ENCODE peak calls at places on chromosomes 13 and 19, in six cellular contexts. One of them, this sample, is unnamed.

GRCh38 chr13:97122381-97122996 is 99.6 kb upstream of the MBNL2 start:
- DNase-seq in tibial artery: no peak
- DNase-seq in Peyer's patch: no peak
- DNase-seq in activated CD4-positive, alpha-beta memory T cell treated with anti-CD3 and anti-CD28 coated beads, Interleukin-2, amount 10 ng/mL, durations not matched to agents 7 days and 5 days: no peak
- DNase-seq in NCI-H2081: no peak
- DNase-seq in cardiac muscle cell: no peak
- DNase-seq in this sample: no peak

GRCh38 chr13:111488466-111489132 is 168.2 kb downstream of the TEX29 start:
- DNase-seq in tibial artery: no peak
- DNase-seq in Peyer's patch: no peak
- DNase-seq in activated CD4-positive, alpha-beta memory T cell treated with anti-CD3 and anti-CD28 coated beads, Interleukin-2, amount 10 ng/mL, durations not matched to agents 7 days and 5 days: no peak
- DNase-seq in NCI-H2081: no peak
- DNase-seq in cardiac muscle cell: no peak
- DNase-seq in this sample: no peak

GRCh38 chr19:40217921-40218890 is at the start of gene TTC9B:
- DNase-seq in tibial artery: no peak
- DNase-seq in Peyer's patch: no peak
- DNase-seq in activated CD4-positive, alpha-beta memory T cell treated with anti-CD3 and anti-CD28 coated beads, Interleukin-2, amount 10 ng/mL, durations not matched to agents 7 days and 5 days: peak; percentile 52
- DNase-seq in NCI-H2081: no peak
- DNase-seq in cardiac muscle cell: peak; percentile 71
- DNase-seq in this sample: no peak

GRCh38 chr19:41997851-41998229 is 3.8 kb upstream of the ATP1A3 start:
- DNase-seq in tibial artery: no peak
- DNase-seq in Peyer's patch: no peak
- DNase-seq in activated CD4-positive, alpha-beta memory T cell treated with anti-CD3 and anti-CD28 coated beads, Interleukin-2, amount 10 ng/mL, durations not matched to agents 7 days and 5 days: no peak
- DNase-seq in NCI-H2081: no peak
- DNase-seq in cardiac muscle cell: no peak
- DNase-seq in this sample: no peak

GRCh38 chr13:109297628-109298027 is 488.8 kb downstream of the IRS2 start:
- DNase-seq in tibial artery: no peak
- DNase-seq in Peyer's patch: no peak
- DNase-seq in activated CD4-positive, alpha-beta memory T cell treated with anti-CD3 and anti-CD28 coated beads, Interleukin-2, amount 10 ng/mL, durations not matched to agents 7 days and 5 days: no peak
- DNase-seq in NCI-H2081: no peak
- DNase-seq in cardiac muscle cell: no peak
- DNase-seq in this sample: no peak

GRCh38 chr19:12778020-12778904 is 2.9 kb upstream of the HOOK2 start:
- DNase-seq in tibial artery: peak; percentile 88
- DNase-seq in Peyer's patch: peak; percentile 70
- DNase-seq in activated CD4-positive, alpha-beta memory T cell treated with anti-CD3 and anti-CD28 coated beads, Interleukin-2, amount 10 ng/mL, durations not matched to agents 7 days and 5 days: peak; percentile 57
- DNase-seq in NCI-H2081: peak; percentile 91
- DNase-seq in cardiac muscle cell: peak; percentile 73
- DNase-seq in this sample: peak; percentile 90

GRCh38 chr13:68304287-68304893 is 1074.3 kb upstream of the PCDH9 start:
- DNase-seq in tibial artery: no peak
- DNase-seq in Peyer's patch: no peak
- DNase-seq in activated CD4-positive, alpha-beta memory T cell treated with anti-CD3 and anti-CD28 coated beads, Interleukin-2, amount 10 ng/mL, durations not matched to agents 7 days and 5 days: no peak
- DNase-seq in NCI-H2081: peak; percentile 21
- DNase-seq in cardiac muscle cell: peak; percentile 51
- DNase-seq in this sample: no peak

GRCh38 chr13:84609716-84610115 is 727.4 kb upstream of the SLITRK1 start:
- DNase-seq in tibial artery: no peak
- DNase-seq in Peyer's patch: no peak
- DNase-seq in activated CD4-positive, alpha-beta memory T cell treated with anti-CD3 and anti-CD28 coated beads, Interleukin-2, amount 10 ng/mL, durations not matched to agents 7 days and 5 days: no peak
- DNase-seq in NCI-H2081: no peak
- DNase-seq in cardiac muscle cell: no peak
- DNase-seq in this sample: no peak

GRCh38 chr13:46884531-46884930 is 12.3 kb downstream of the HTR2A start:
- DNase-seq in tibial artery: no peak
- DNase-seq in Peyer's patch: no peak
- DNase-seq in activated CD4-positive, alpha-beta memory T cell treated with anti-CD3 and anti-CD28 coated beads, Interleukin-2, amount 10 ng/mL, durations not matched to agents 7 days and 5 days: no peak
- DNase-seq in NCI-H2081: no peak
- DNase-seq in cardiac muscle cell: no peak
- DNase-seq in this sample: no peak

GRCh38 chr13:71729441-71729840 is 137.6 kb downstream of the DACH1 start:
- DNase-seq in tibial artery: no peak
- DNase-seq in Peyer's patch: no peak
- DNase-seq in activated CD4-positive, alpha-beta memory T cell treated with anti-CD3 and anti-CD28 coated beads, Interleukin-2, amount 10 ng/mL, durations not matched to agents 7 days and 5 days: no peak
- DNase-seq in NCI-H2081: no peak
- DNase-seq in cardiac muscle cell: no peak
- DNase-seq in this sample: no peak

GRCh38 chr13:28493740-28494536 is 990 bp downstream of the FLT1 start:
- DNase-seq in tibial artery: no peak
- DNase-seq in Peyer's patch: no peak
- DNase-seq in activated CD4-positive, alpha-beta memory T cell treated with anti-CD3 and anti-CD28 coated beads, Interleukin-2, amount 10 ng/mL, durations not matched to agents 7 days and 5 days: no peak
- DNase-seq in NCI-H2081: no peak
- DNase-seq in cardiac muscle cell: peak; percentile 61
- DNase-seq in this sample: no peak

GRCh38 chr13:77002590-77003190 is 10.8 kb downstream of the CLN5 start:
- DNase-seq in tibial artery: no peak
- DNase-seq in Peyer's patch: no peak
- DNase-seq in activated CD4-positive, alpha-beta memory T cell treated with anti-CD3 and anti-CD28 coated beads, Interleukin-2, amount 10 ng/mL, durations not matched to agents 7 days and 5 days: no peak
- DNase-seq in NCI-H2081: peak; percentile 35
- DNase-seq in cardiac muscle cell: peak; percentile 28
- DNase-seq in this sample: no peak

GRCh38 chr13:106649495-106649894 is 81.6 kb upstream of the ARGLU1 start:
- DNase-seq in tibial artery: no peak
- DNase-seq in Peyer's patch: no peak
- DNase-seq in activated CD4-positive, alpha-beta memory T cell treated with anti-CD3 and anti-CD28 coated beads, Interleukin-2, amount 10 ng/mL, durations not matched to agents 7 days and 5 days: no peak
- DNase-seq in NCI-H2081: no peak
- DNase-seq in cardiac muscle cell: no peak
- DNase-seq in this sample: no peak

GRCh38 chr13:28753946-28754345 is 35.2 kb upstream of the SLC46A3 start:
- DNase-seq in tibial artery: no peak
- DNase-seq in Peyer's patch: no peak
- DNase-seq in activated CD4-positive, alpha-beta memory T cell treated with anti-CD3 and anti-CD28 coated beads, Interleukin-2, amount 10 ng/mL, durations not matched to agents 7 days and 5 days: no peak
- DNase-seq in NCI-H2081: no peak
- DNase-seq in cardiac muscle cell: no peak
- DNase-seq in this sample: no peak

GRCh38 chr13:110480161-110480560 is 81.4 kb downstream of the RAB20 start:
- DNase-seq in tibial artery: no peak
- DNase-seq in Peyer's patch: no peak
- DNase-seq in activated CD4-positive, alpha-beta memory T cell treated with anti-CD3 and anti-CD28 coated beads, Interleukin-2, amount 10 ng/mL, durations not matched to agents 7 days and 5 days: no peak
- DNase-seq in NCI-H2081: no peak
- DNase-seq in cardiac muscle cell: no peak
- DNase-seq in this sample: no peak

GRCh38 chr13:111531505-111531904 is 211.1 kb downstream of the TEX29 start:
- DNase-seq in tibial artery: no peak
- DNase-seq in Peyer's patch: no peak
- DNase-seq in activated CD4-positive, alpha-beta memory T cell treated with anti-CD3 and anti-CD28 coated beads, Interleukin-2, amount 10 ng/mL, durations not matched to agents 7 days and 5 days: no peak
- DNase-seq in NCI-H2081: peak; percentile 75
- DNase-seq in cardiac muscle cell: peak; percentile 11
- DNase-seq in this sample: no peak

GRCh38 chr19:19433666-19434213 is 28.3 kb downstream of the GATAD2A start:
- DNase-seq in tibial artery: no peak
- DNase-seq in Peyer's patch: no peak
- DNase-seq in activated CD4-positive, alpha-beta memory T cell treated with anti-CD3 and anti-CD28 coated beads, Interleukin-2, amount 10 ng/mL, durations not matched to agents 7 days and 5 days: no peak
- DNase-seq in NCI-H2081: no peak
- DNase-seq in cardiac muscle cell: no peak
- DNase-seq in this sample: no peak

GRCh38 chr19:6501740-6502648 is at the start of gene TUBB4A:
- DNase-seq in tibial artery: no peak
- DNase-seq in Peyer's patch: peak; percentile 57
- DNase-seq in activated CD4-positive, alpha-beta memory T cell treated with anti-CD3 and anti-CD28 coated beads, Interleukin-2, amount 10 ng/mL, durations not matched to agents 7 days and 5 days: peak; percentile 50
- DNase-seq in NCI-H2081: no peak
- DNase-seq in cardiac muscle cell: peak; percentile 63
- DNase-seq in this sample: no peak

GRCh38 chr19:32866564-32867265 is 2.9 kb downstream of the SLC7A9 start:
- DNase-seq in tibial artery: peak; percentile 31
- DNase-seq in Peyer's patch: no peak
- DNase-seq in activated CD4-positive, alpha-beta memory T cell treated with anti-CD3 and anti-CD28 coated beads, Interleukin-2, amount 10 ng/mL, durations not matched to agents 7 days and 5 days: no peak
- DNase-seq in NCI-H2081: no peak
- DNase-seq in cardiac muscle cell: no peak
- DNase-seq in this sample: no peak

GRCh38 chr13:53151692-53152421 is 123.2 kb downstream of the OLFM4 start:
- DNase-seq in tibial artery: no peak
- DNase-seq in Peyer's patch: no peak
- DNase-seq in activated CD4-positive, alpha-beta memory T cell treated with anti-CD3 and anti-CD28 coated beads, Interleukin-2, amount 10 ng/mL, durations not matched to agents 7 days and 5 days: peak; percentile 32
- DNase-seq in NCI-H2081: peak; percentile 62
- DNase-seq in cardiac muscle cell: peak; percentile 85
- DNase-seq in this sample: no peak

GRCh38 chr19:6723108-6723618 is 2.7 kb upstream of the C3 start:
- DNase-seq in tibial artery: no peak
- DNase-seq in Peyer's patch: no peak
- DNase-seq in activated CD4-positive, alpha-beta memory T cell treated with anti-CD3 and anti-CD28 coated beads, Interleukin-2, amount 10 ng/mL, durations not matched to agents 7 days and 5 days: no peak
- DNase-seq in NCI-H2081: no peak
- DNase-seq in cardiac muscle cell: no peak
- DNase-seq in this sample: no peak

GRCh38 chr13:48633695-48634094 is 20.0 kb upstream of the CYSLTR2 start:
- DNase-seq in tibial artery: no peak
- DNase-seq in Peyer's patch: no peak
- DNase-seq in activated CD4-positive, alpha-beta memory T cell treated with anti-CD3 and anti-CD28 coated beads, Interleukin-2, amount 10 ng/mL, durations not matched to agents 7 days and 5 days: no peak
- DNase-seq in NCI-H2081: no peak
- DNase-seq in cardiac muscle cell: no peak
- DNase-seq in this sample: no peak

GRCh38 chr19:39007096-39007495 is 25.3 kb downstream of the FBXO27 start:
- DNase-seq in tibial artery: no peak
- DNase-seq in Peyer's patch: no peak
- DNase-seq in activated CD4-positive, alpha-beta memory T cell treated with anti-CD3 and anti-CD28 coated beads, Interleukin-2, amount 10 ng/mL, durations not matched to agents 7 days and 5 days: no peak
- DNase-seq in NCI-H2081: no peak
- DNase-seq in cardiac muscle cell: no peak
- DNase-seq in this sample: no peak

GRCh38 chr19:30682576-30683536 is 310.7 kb downstream of the ZNF536 start:
- DNase-seq in tibial artery: peak; percentile 76
- DNase-seq in Peyer's patch: peak; percentile 32
- DNase-seq in activated CD4-positive, alpha-beta memory T cell treated with anti-CD3 and anti-CD28 coated beads, Interleukin-2, amount 10 ng/mL, durations not matched to agents 7 days and 5 days: peak; percentile 48
- DNase-seq in NCI-H2081: peak; percentile 40
- DNase-seq in cardiac muscle cell: peak; percentile 81
- DNase-seq in this sample: peak; percentile 81

GRCh38 chr19:6228523-6229215 is 51.1 kb downstream of the MLLT1 start:
- DNase-seq in tibial artery: no peak
- DNase-seq in Peyer's patch: no peak
- DNase-seq in activated CD4-positive, alpha-beta memory T cell treated with anti-CD3 and anti-CD28 coated beads, Interleukin-2, amount 10 ng/mL, durations not matched to agents 7 days and 5 days: no peak
- DNase-seq in NCI-H2081: no peak
- DNase-seq in cardiac muscle cell: no peak
- DNase-seq in this sample: no peak

GRCh38 chr13:32751340-32751739 is 165.1 kb downstream of the PDS5B start:
- DNase-seq in tibial artery: no peak
- DNase-seq in Peyer's patch: no peak
- DNase-seq in activated CD4-positive, alpha-beta memory T cell treated with anti-CD3 and anti-CD28 coated beads, Interleukin-2, amount 10 ng/mL, durations not matched to agents 7 days and 5 days: no peak
- DNase-seq in NCI-H2081: no peak
- DNase-seq in cardiac muscle cell: no peak
- DNase-seq in this sample: no peak

GRCh38 chr13:67235265-67235664 is 5.1 kb upstream of the PCDH9 start:
- DNase-seq in tibial artery: no peak
- DNase-seq in Peyer's patch: no peak
- DNase-seq in activated CD4-positive, alpha-beta memory T cell treated with anti-CD3 and anti-CD28 coated beads, Interleukin-2, amount 10 ng/mL, durations not matched to agents 7 days and 5 days: no peak
- DNase-seq in NCI-H2081: no peak
- DNase-seq in cardiac muscle cell: no peak
- DNase-seq in this sample: no peak

GRCh38 chr13:100525453-100526298 is 62.9 kb downstream of the GGACT start:
- DNase-seq in tibial artery: no peak
- DNase-seq in Peyer's patch: no peak
- DNase-seq in activated CD4-positive, alpha-beta memory T cell treated with anti-CD3 and anti-CD28 coated beads, Interleukin-2, amount 10 ng/mL, durations not matched to agents 7 days and 5 days: no peak
- DNase-seq in NCI-H2081: no peak
- DNase-seq in cardiac muscle cell: peak; percentile 45
- DNase-seq in this sample: no peak

GRCh38 chr13:113350065-113350937 is 13.6 kb downstream of the GRTP1 start:
- DNase-seq in tibial artery: no peak
- DNase-seq in Peyer's patch: no peak
- DNase-seq in activated CD4-positive, alpha-beta memory T cell treated with anti-CD3 and anti-CD28 coated beads, Interleukin-2, amount 10 ng/mL, durations not matched to agents 7 days and 5 days: no peak
- DNase-seq in NCI-H2081: no peak
- DNase-seq in cardiac muscle cell: no peak
- DNase-seq in this sample: no peak

GRCh38 chr13:20702945-20703784 is at the start of gene IL17D:
- DNase-seq in tibial artery: peak; percentile 66
- DNase-seq in Peyer's patch: no peak
- DNase-seq in activated CD4-positive, alpha-beta memory T cell treated with anti-CD3 and anti-CD28 coated beads, Interleukin-2, amount 10 ng/mL, durations not matched to agents 7 days and 5 days: peak; percentile 30
- DNase-seq in NCI-H2081: no peak
- DNase-seq in cardiac muscle cell: peak; percentile 56
- DNase-seq in this sample: no peak

GRCh38 chr19:48795055-48795854 is 15.6 kb downstream of the BCAT2 start:
- DNase-seq in tibial artery: peak; percentile 97
- DNase-seq in Peyer's patch: peak; percentile 90
- DNase-seq in activated CD4-positive, alpha-beta memory T cell treated with anti-CD3 and anti-CD28 coated beads, Interleukin-2, amount 10 ng/mL, durations not matched to agents 7 days and 5 days: peak; percentile 89
- DNase-seq in NCI-H2081: peak; percentile 93
- DNase-seq in cardiac muscle cell: peak; percentile 94
- DNase-seq in this sample: peak; percentile 95

GRCh38 chr13:24176351-24177101 is 16.0 kb downstream of the SPATA13 start:
- DNase-seq in tibial artery: no peak
- DNase-seq in Peyer's patch: no peak
- DNase-seq in activated CD4-positive, alpha-beta memory T cell treated with anti-CD3 and anti-CD28 coated beads, Interleukin-2, amount 10 ng/mL, durations not matched to agents 7 days and 5 days: no peak
- DNase-seq in NCI-H2081: peak; percentile 37
- DNase-seq in cardiac muscle cell: no peak
- DNase-seq in this sample: no peak

GRCh38 chr19:58558623-58559274 is 338 bp upstream of the UBE2M start:
- DNase-seq in tibial artery: peak; percentile 99
- DNase-seq in Peyer's patch: peak; percentile 99
- DNase-seq in activated CD4-positive, alpha-beta memory T cell treated with anti-CD3 and anti-CD28 coated beads, Interleukin-2, amount 10 ng/mL, durations not matched to agents 7 days and 5 days: peak; percentile 100
- DNase-seq in NCI-H2081: no peak
- DNase-seq in cardiac muscle cell: peak; percentile 99
- DNase-seq in this sample: peak; percentile 100

GRCh38 chr19:50356691-50357177 is 8.7 kb downstream of the NAPSA start:
- DNase-seq in tibial artery: no peak
- DNase-seq in Peyer's patch: no peak
- DNase-seq in activated CD4-positive, alpha-beta memory T cell treated with anti-CD3 and anti-CD28 coated beads, Interleukin-2, amount 10 ng/mL, durations not matched to agents 7 days and 5 days: no peak
- DNase-seq in NCI-H2081: no peak
- DNase-seq in cardiac muscle cell: no peak
- DNase-seq in this sample: no peak